ENCODE peak calls at places on chromosomes 5 and 9, in ten cellular contexts. H is NAMALWA, G is GM23248, S is IMR-90, N is DND-41, E is iris pigment epithelial cell, Q is tibial nerve, U is lower leg skin, D is NCI-H460, P is fibroblast of villous mesenchyme. L is an unnamed sample.

GRCh38 chr5:103224118-103224893 is 34.3 kb upstream of the MACIR start:
- DNase-seq in H (peak; percentile 80), G (peak; percentile 84), S (peak; percentile 75), N (peak; percentile 69), E (peak; percentile 84), Q (peak; percentile 55), U (peak; percentile 26), D (peak; percentile 47), P (peak; percentile 81), L (no peak)

GRCh38 chr9:121651295-121652036 is at the start of gene DAB2IP:
- DNase-seq in H (peak; percentile 36), G (peak; percentile 69), S (peak; percentile 39), N (peak; percentile 28), E (no peak), Q (no peak), U (no peak), D (peak; percentile 30), P (peak; percentile 34), L (peak; percentile 73)

GRCh38 chr9:72980600-72981265 is 27.9 kb upstream of the ALDH1A1 start:
- DNase-seq in H (no peak), G (no peak), S (no peak), N (no peak), E (no peak), Q (no peak), U (no peak), D (no peak), P (peak; percentile 48), L (no peak)

GRCh38 chr5:96931605-96932004 is 4.3 kb upstream of the LNPEP start:
- DNase-seq in H (peak; percentile 39), G (no peak), S (no peak), N (no peak), E (no peak), Q (no peak), U (no peak), D (no peak), P (no peak), L (no peak)

GRCh38 chr9:134502261-134503211 is 139.1 kb upstream of the COL5A1 start:
- DNase-seq in H (no peak), G (peak; percentile 100), S (peak; percentile 99), N (no peak), E (peak; percentile 98), Q (peak; percentile 35), U (no peak), D (no peak), P (peak; percentile 100), L (no peak)

GRCh38 chr9:73073337-73074175 is 78.1 kb upstream of the ANXA1 start:
- DNase-seq in H (no peak), G (peak; percentile 67), S (no peak), N (no peak), E (peak; percentile 70), Q (no peak), U (no peak), D (no peak), P (peak; percentile 60), L (no peak)

GRCh38 chr5:63135306-63135705 is 556.7 kb downstream of the LRRC70 start:
- DNase-seq in H (no peak), G (no peak), S (no peak), N (no peak), E (no peak), Q (no peak), U (no peak), D (no peak), P (no peak), L (no peak)

GRCh38 chr5:1787472-1788047 is 12.1 kb downstream of the MRPL36 start:
- DNase-seq in H (no peak), G (no peak), S (no peak), N (no peak), E (no peak), Q (no peak), U (no peak), D (no peak), P (no peak), L (no peak)

GRCh38 chr5:176846335-176847140 is 36.2 kb downstream of the UNC5A start:
- DNase-seq in H (no peak), G (peak; percentile 54), S (no peak), N (no peak), E (no peak), Q (no peak), U (no peak), D (no peak), P (no peak), L (no peak)

GRCh38 chr5:114101153-114101552 is 260.7 kb upstream of the KCNN2 start:
- DNase-seq in H (peak; percentile 50), G (peak; percentile 64), S (peak; percentile 80), N (no peak), E (peak; percentile 70), Q (no peak), U (no peak), D (peak; percentile 23), P (peak; percentile 63), L (no peak)

GRCh38 chr5:135965504-135965903 is 10.7 kb upstream of the LECT2 start:
- DNase-seq in H (no peak), G (no peak), S (no peak), N (no peak), E (no peak), Q (no peak), U (no peak), D (no peak), P (no peak), L (no peak)

GRCh38 chr5:10679336-10679988 is 81.6 kb downstream of the DAP start:
- DNase-seq in H (no peak), G (no peak), S (no peak), N (no peak), E (no peak), Q (no peak), U (no peak), D (no peak), P (no peak), L (no peak)

GRCh38 chr5:78204241-78204640 is 90.3 kb downstream of the AP3B1 start:
- DNase-seq in H (no peak), G (no peak), S (no peak), N (no peak), E (no peak), Q (no peak), U (no peak), D (no peak), P (peak; percentile 47), L (no peak)

GRCh38 chr9:127660886-127661285 is 45.9 kb upstream of the CFAP157 start:
- DNase-seq in H (no peak), G (no peak), S (no peak), N (no peak), E (no peak), Q (no peak), U (no peak), D (no peak), P (no peak), L (no peak)

GRCh38 chr9:19102181-19102630 is 498 bp downstream of the HAUS6 start:
- DNase-seq in H (peak; percentile 68), G (peak; percentile 62), S (peak; percentile 16), N (peak; percentile 70), E (no peak), Q (no peak), U (peak; percentile 37), D (no peak), P (no peak), L (no peak)

GRCh38 chr5:66658516-66658915 is 62.3 kb downstream of the MAST4 start:
- DNase-seq in H (no peak), G (no peak), S (no peak), N (no peak), E (no peak), Q (no peak), U (no peak), D (no peak), P (no peak), L (no peak)

GRCh38 chr5:72325566-72326297 is 5.6 kb downstream of the PTCD2 start:
- DNase-seq in H (no peak), G (peak; percentile 84), S (peak; percentile 85), N (no peak), E (peak; percentile 70), Q (no peak), U (no peak), D (no peak), P (peak; percentile 21), L (no peak)

GRCh38 chr5:116632890-116633289 is 58.3 kb upstream of the SEMA6A start:
- DNase-seq in H (no peak), G (no peak), S (no peak), N (no peak), E (no peak), Q (no peak), U (no peak), D (no peak), P (no peak), L (no peak)

GRCh38 chr5:154444559-154445421 is 1.0 kb upstream of the SAP30L start:
- DNase-seq in H (peak; percentile 11), G (peak; percentile 47), S (no peak), N (peak; percentile 30), E (no peak), Q (peak; percentile 17), U (no peak), D (no peak), P (peak; percentile 11), L (no peak)

GRCh38 chr9:137745541-137745991 is 126.8 kb downstream of the EHMT1 start:
- DNase-seq in H (peak; percentile 84), G (peak; percentile 20), S (peak; percentile 43), N (no peak), E (peak; percentile 78), Q (no peak), U (no peak), D (peak; percentile 62), P (no peak), L (no peak)

GRCh38 chr9:91560301-91560700 is 136.7 kb upstream of the NFIL3 start:
- DNase-seq in H (no peak), G (peak; percentile 46), S (peak; percentile 41), N (no peak), E (peak; percentile 41), Q (no peak), U (no peak), D (no peak), P (peak; percentile 38), L (no peak)

L was measured in ascending aorta.